ENCODE peak calls at places on chromosomes 16 and 17, in nine cellular contexts. Y is activated T-cell treated with anti-CD3 and anti-CD28 coated beads for 1 hour, B is nucleus accumbens, U is GM19239, W is PC-3, R is T-helper 1 cell, S is Peyer's patch, M is NCI-H1930, V is memory B cell. A is an unnamed sample.

GRCh38 chr17:80089762-80090161 is 11.6 kb upstream of the GAA start:
- DNase-seq in Y (no peak), B (no peak), U (no peak), W (no peak), R (no peak), S (no peak), M (no peak), V (no peak), A (no peak)

GRCh38 chr17:44828919-44829557 is 1.0 kb downstream of the GJC1 start:
- DNase-seq in Y (no peak), B (no peak), U (no peak), W (peak; percentile 47), R (no peak), S (no peak), M (no peak), V (no peak), A (no peak)

GRCh38 chr17:34580685-34581445 is 1.5 kb downstream of the TMEM132E start:
- DNase-seq in Y (no peak), B (no peak), U (no peak), W (no peak), R (no peak), S (no peak), M (peak; percentile 62), V (no peak), A (no peak)

GRCh38 chr17:5694507-5694906 is 110.2 kb upstream of the NLRP1 start:
- DNase-seq in Y (no peak), B (no peak), U (no peak), W (peak; percentile 29), R (no peak), S (no peak), M (no peak), V (no peak), A (no peak)

GRCh38 chr17:78890111-78890897 is 12.7 kb downstream of the CEP295NL start:
- DNase-seq in Y (peak; percentile 22), B (peak; percentile 32), U (peak; percentile 49), W (no peak), R (no peak), S (peak; percentile 85), M (no peak), V (peak; percentile 46), A (peak; percentile 62)

GRCh38 chr17:78125976-78126894 is 2.3 kb downstream of the TMC6 start:
- DNase-seq in Y (no peak), B (no peak), U (no peak), W (no peak), R (no peak), S (no peak), M (no peak), V (no peak), A (no peak)

GRCh38 chr16:60206511-60206910 is 1472.4 kb upstream of the GOT2 start:
- DNase-seq in Y (no peak), B (no peak), U (no peak), W (no peak), R (no peak), S (no peak), M (no peak), V (no peak), A (no peak)

GRCh38 chr17:73455050-73455687 is 143.4 kb upstream of the CDC42EP4 start:
- DNase-seq in Y (no peak), B (peak; percentile 1), U (no peak), W (no peak), R (no peak), S (no peak), M (no peak), V (no peak), A (peak; percentile 46)

GRCh38 chr16:85075236-85075924 is 36.9 kb downstream of the CIBAR2 start:
- DNase-seq in Y (no peak), B (no peak), U (no peak), W (no peak), R (no peak), S (no peak), M (no peak), V (no peak), A (no peak)

GRCh38 chr17:38560503-38561318 is 45.0 kb downstream of the SRCIN1 start:
- DNase-seq in Y (no peak), B (no peak), U (no peak), W (no peak), R (no peak), S (no peak), M (no peak), V (no peak), A (no peak)

GRCh38 chr16:11251525-11252481 is 4.2 kb downstream of the SOCS1 start:
- DNase-seq in Y (peak; percentile 75), B (no peak), U (no peak), W (no peak), R (no peak), S (peak; percentile 73), M (no peak), V (no peak), A (peak; percentile 42)

A was measured in stomach.